ENCODE peak calls at places on chromosome 21, in four cellular contexts. One of them, this sample, is unnamed.

GRCh38 chr21:36377391-36377842 is 7.8 kb upstream of the CHAF1B start:
- DNase-seq in brain microvascular endothelial cell: no peak
- DNase-seq in Peyer's patch: no peak
- DNase-seq in fibroblast of villous mesenchyme: no peak
- DNase-seq in this sample: no peak

GRCh38 chr21:30713786-30714185 is 4.8 kb downstream of the KRTAP21-3 start:
- DNase-seq in fibroblast of villous mesenchyme: no peak
- DNase-seq in brain microvascular endothelial cell: no peak
- DNase-seq in Peyer's patch: no peak
- DNase-seq in this sample: no peak

GRCh38 chr21:39087238-39087975 is 95.8 kb downstream of the PSMG1 start:
- DNase-seq in brain microvascular endothelial cell: no peak
- DNase-seq in fibroblast of villous mesenchyme: no peak
- DNase-seq in Peyer's patch: no peak
- DNase-seq in this sample: no peak

GRCh38 chr21:35190201-35190701 is 141.1 kb upstream of the RUNX1 start:
- DNase-seq in Peyer's patch: no peak
- DNase-seq in fibroblast of villous mesenchyme: peak
- DNase-seq in brain microvascular endothelial cell: no peak
- DNase-seq in this sample: peak

GRCh38 chr21:45576838-45577737 is 34.8 kb upstream of the SLC19A1 start:
- DNase-seq in Peyer's patch: no peak
- DNase-seq in brain microvascular endothelial cell: no peak
- DNase-seq in fibroblast of villous mesenchyme: no peak
- DNase-seq in this sample: no peak

GRCh38 chr21:45982758-45983731 is 1.5 kb downstream of the COL6A1 start:
- DNase-seq in fibroblast of villous mesenchyme: no peak
- DNase-seq in Peyer's patch: no peak
- DNase-seq in brain microvascular endothelial cell: no peak
- DNase-seq in this sample: no peak

GRCh38 chr21:25639922-25640670 is 1.0 kb downstream of the JAM2 start:
- DNase-seq in brain microvascular endothelial cell: no peak
- DNase-seq in fibroblast of villous mesenchyme: peak
- DNase-seq in Peyer's patch: peak
- DNase-seq in this sample: no peak

GRCh38 chr21:46307625-46308024 is 16.0 kb downstream of the C21orf58 start:
- DNase-seq in Peyer's patch: no peak
- DNase-seq in brain microvascular endothelial cell: peak
- DNase-seq in fibroblast of villous mesenchyme: peak
- DNase-seq in this sample: peak

GRCh38 chr21:38325761-38326420 is 69.1 kb downstream of the KCNJ15 start:
- DNase-seq in fibroblast of villous mesenchyme: peak
- DNase-seq in brain microvascular endothelial cell: no peak
- DNase-seq in Peyer's patch: no peak
- DNase-seq in this sample: no peak

GRCh38 chr21:38505654-38506523 is 7.6 kb upstream of the ERG start:
- DNase-seq in brain microvascular endothelial cell: peak
- DNase-seq in Peyer's patch: no peak
- DNase-seq in fibroblast of villous mesenchyme: peak
- DNase-seq in this sample: peak

GRCh38 chr21:14862794-14863720 is 201.7 kb downstream of the NRIP1 start:
- DNase-seq in Peyer's patch: no peak
- DNase-seq in brain microvascular endothelial cell: no peak
- DNase-seq in fibroblast of villous mesenchyme: peak
- DNase-seq in this sample: peak

GRCh38 chr21:46125846-46126301 is 28.0 kb downstream of the COL6A2 start:
- DNase-seq in brain microvascular endothelial cell: no peak
- DNase-seq in fibroblast of villous mesenchyme: no peak
- DNase-seq in Peyer's patch: no peak
- DNase-seq in this sample: no peak

GRCh38 chr21:36096398-36097290 is 26.8 kb downstream of the CBR1 start:
- DNase-seq in fibroblast of villous mesenchyme: no peak
- DNase-seq in Peyer's patch: no peak
- DNase-seq in brain microvascular endothelial cell: no peak
- DNase-seq in this sample: peak

GRCh38 chr21:16072176-16072575 is 342.4 kb downstream of the USP25 start:
- DNase-seq in Peyer's patch: no peak
- DNase-seq in fibroblast of villous mesenchyme: no peak
- DNase-seq in brain microvascular endothelial cell: no peak
- DNase-seq in this sample: no peak

GRCh38 chr21:46217511-46218196 is 10.9 kb downstream of the LSS start:
- DNase-seq in brain microvascular endothelial cell: no peak
- DNase-seq in Peyer's patch: no peak
- DNase-seq in fibroblast of villous mesenchyme: no peak
- DNase-seq in this sample: no peak

GRCh38 chr21:36773111-36773510 is 74.2 kb downstream of the SIM2 start:
- DNase-seq in fibroblast of villous mesenchyme: peak
- DNase-seq in Peyer's patch: no peak
- DNase-seq in brain microvascular endothelial cell: peak
- DNase-seq in this sample: peak

GRCh38 chr21:36788116-36788515 is 89.2 kb downstream of the SIM2 start:
- DNase-seq in Peyer's patch: no peak
- DNase-seq in fibroblast of villous mesenchyme: peak
- DNase-seq in brain microvascular endothelial cell: no peak
- DNase-seq in this sample: no peak

GRCh38 chr21:32565856-32566465 is 19.4 kb downstream of the TCP10L start:
- DNase-seq in brain microvascular endothelial cell: no peak
- DNase-seq in Peyer's patch: no peak
- DNase-seq in fibroblast of villous mesenchyme: peak
- DNase-seq in this sample: peak

GRCh38 chr21:32888971-32889370 is 117.4 kb upstream of the PAXBP1 start:
- DNase-seq in Peyer's patch: no peak
- DNase-seq in fibroblast of villous mesenchyme: no peak
- DNase-seq in brain microvascular endothelial cell: no peak
- DNase-seq in this sample: no peak

GRCh38 chr21:37463083-37463780 is 96.7 kb downstream of the DYRK1A start:
- DNase-seq in brain microvascular endothelial cell: peak
- DNase-seq in Peyer's patch: no peak
- DNase-seq in fibroblast of villous mesenchyme: peak
- DNase-seq in this sample: peak

GRCh38 chr21:45432575-45433255 is 27.8 kb downstream of the COL18A1 start:
- DNase-seq in Peyer's patch: no peak
- DNase-seq in brain microvascular endothelial cell: peak
- DNase-seq in fibroblast of villous mesenchyme: peak
- DNase-seq in this sample: peak

GRCh38 chr21:14589855-14590563 is 43.9 kb upstream of the SAMSN1 start:
- DNase-seq in Peyer's patch: no peak
- DNase-seq in brain microvascular endothelial cell: no peak
- DNase-seq in fibroblast of villous mesenchyme: no peak
- DNase-seq in this sample: no peak

GRCh38 chr21:21366277-21366676 is 368.1 kb downstream of the NCAM2 start:
- DNase-seq in fibroblast of villous mesenchyme: no peak
- DNase-seq in brain microvascular endothelial cell: no peak
- DNase-seq in Peyer's patch: no peak
- DNase-seq in this sample: no peak

GRCh38 chr21:46318464-46318845 is 5.2 kb downstream of the C21orf58 start:
- DNase-seq in fibroblast of villous mesenchyme: no peak
- DNase-seq in Peyer's patch: no peak
- DNase-seq in brain microvascular endothelial cell: no peak
- DNase-seq in this sample: no peak

GRCh38 chr21:41141031-41141457 is 26.9 kb upstream of the BACE2 start:
- DNase-seq in Peyer's patch: no peak
- DNase-seq in brain microvascular endothelial cell: peak
- DNase-seq in fibroblast of villous mesenchyme: no peak
- DNase-seq in this sample: peak

GRCh38 chr21:15894596-15894995 is 164.8 kb downstream of the USP25 start:
- DNase-seq in brain microvascular endothelial cell: no peak
- DNase-seq in Peyer's patch: no peak
- DNase-seq in fibroblast of villous mesenchyme: peak
- DNase-seq in this sample: peak

GRCh38 chr21:45502600-45502999 is 39.6 kb downstream of the SLC19A1 start:
- DNase-seq in Peyer's patch: no peak
- DNase-seq in brain microvascular endothelial cell: no peak
- DNase-seq in fibroblast of villous mesenchyme: no peak
- DNase-seq in this sample: no peak

GRCh38 chr21:37557261-37557950 is 190.8 kb downstream of the DYRK1A start:
- DNase-seq in Peyer's patch: no peak
- DNase-seq in fibroblast of villous mesenchyme: no peak
- DNase-seq in brain microvascular endothelial cell: no peak
- DNase-seq in this sample: no peak

GRCh38 chr21:37877171-37877570 is 39.1 kb downstream of the KCNJ6 start:
- DNase-seq in Peyer's patch: no peak
- DNase-seq in brain microvascular endothelial cell: peak
- DNase-seq in fibroblast of villous mesenchyme: peak
- DNase-seq in this sample: peak

GRCh38 chr21:36330904-36331303 is 10.9 kb downstream of the MORC3 start:
- DNase-seq in Peyer's patch: peak
- DNase-seq in brain microvascular endothelial cell: peak
- DNase-seq in fibroblast of villous mesenchyme: peak
- DNase-seq in this sample: peak

GRCh38 chr21:14384453-14384852 is 1.5 kb upstream of the HSPA13 start:
- DNase-seq in Peyer's patch: no peak
- DNase-seq in brain microvascular endothelial cell: no peak
- DNase-seq in fibroblast of villous mesenchyme: no peak
- DNase-seq in this sample: no peak

DNA sequence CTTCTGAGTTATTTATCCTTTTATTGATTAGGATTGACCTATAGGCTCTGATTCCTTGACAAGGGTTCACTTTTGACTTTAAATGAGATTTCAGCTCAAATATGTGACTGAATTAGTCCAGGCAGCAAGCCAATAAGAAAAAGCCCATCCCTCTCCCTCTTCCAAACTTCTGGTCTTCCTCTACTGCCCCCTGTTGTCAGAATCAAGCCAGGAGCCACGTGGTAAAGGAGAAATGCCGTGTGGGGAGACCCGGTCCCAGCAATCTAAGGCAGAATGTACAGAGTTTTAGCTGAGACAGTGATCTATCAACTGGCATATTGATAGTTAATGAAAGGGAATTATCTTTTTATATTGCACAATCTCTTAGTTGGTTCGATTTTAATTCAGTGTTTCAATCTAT is 5.2 kb downstream of the ADAMTS5 start:
- DNase-seq in brain microvascular endothelial cell: no peak
- DNase-seq in fibroblast of villous mesenchyme: no peak
- DNase-seq in Peyer's patch: no peak
- DNase-seq in this sample: no peak
- TF ChIP-seq CTCF in brain microvascular endothelial cell: peak
- TF ChIP-seq CTCF in fibroblast of villous mesenchyme: peak
- TF ChIP-seq CTCF in Peyer's patch: no peak
- TF ChIP-seq CTCF in this sample: peak

GRCh38 chr21:28177008-28177603 is 815.6 kb downstream of the LTN1 start:
- DNase-seq in brain microvascular endothelial cell: no peak
- DNase-seq in Peyer's patch: no peak
- DNase-seq in fibroblast of villous mesenchyme: peak
- DNase-seq in this sample: peak
- H3K4me3 ChIP-seq in brain microvascular endothelial cell: no peak
- H3K4me3 ChIP-seq in Peyer's patch: no peak
- H3K4me3 ChIP-seq in fibroblast of villous mesenchyme: no peak
- H3K4me3 ChIP-seq in this sample: no peak

DNA sequence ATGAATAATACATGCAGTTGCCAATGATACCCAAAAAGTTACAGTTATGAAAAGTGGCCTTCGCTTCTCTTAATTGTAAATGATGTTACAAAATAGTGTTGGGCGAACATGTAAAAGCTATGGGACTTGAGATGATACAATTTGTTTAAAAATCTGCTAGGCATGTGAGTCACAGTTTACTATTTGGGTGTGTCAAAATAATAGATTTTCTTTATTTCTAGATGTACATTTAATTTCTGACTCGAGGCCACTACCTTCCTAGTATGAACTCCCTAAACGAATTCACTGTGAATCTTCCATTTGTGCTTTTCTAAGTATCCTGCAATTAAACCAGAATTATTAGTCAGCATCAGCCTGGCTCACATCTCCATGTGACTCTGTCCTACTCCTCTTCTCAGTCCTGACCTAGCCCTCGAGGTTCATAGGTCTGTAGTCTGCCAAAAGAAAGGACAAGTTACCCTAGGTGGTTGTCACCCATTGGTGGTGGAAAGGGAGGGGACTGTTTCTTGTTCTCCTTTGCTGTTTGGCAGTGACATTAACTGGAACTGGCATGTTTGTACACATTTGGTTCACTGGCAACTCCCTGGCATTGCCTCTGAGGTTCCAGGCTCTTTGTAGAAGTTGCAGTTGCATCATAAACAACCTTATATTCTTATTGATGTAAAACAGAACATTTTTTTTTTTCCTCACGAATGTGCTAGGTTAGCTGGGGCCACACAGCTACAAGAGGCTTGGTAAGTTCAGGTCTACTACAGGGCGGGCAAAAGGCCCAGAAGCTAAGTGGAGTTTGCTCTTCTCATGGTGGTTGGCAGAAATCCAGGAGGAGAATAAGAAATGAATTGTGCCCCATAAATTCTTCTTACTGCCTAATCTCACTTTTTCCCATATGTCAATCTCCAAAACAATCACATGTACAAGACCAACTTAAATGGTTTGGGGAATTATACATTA is 746.5 kb upstream of the ADAMTS5 start:
- DNase-seq in brain microvascular endothelial cell: no peak
- DNase-seq in Peyer's patch: no peak
- DNase-seq in fibroblast of villous mesenchyme: no peak
- DNase-seq in this sample: no peak
- TF ChIP-seq CTCF in brain microvascular endothelial cell: no peak
- TF ChIP-seq CTCF in Peyer's patch: no peak
- TF ChIP-seq CTCF in fibroblast of villous mesenchyme: no peak
- TF ChIP-seq CTCF in this sample: no peak

DNA sequence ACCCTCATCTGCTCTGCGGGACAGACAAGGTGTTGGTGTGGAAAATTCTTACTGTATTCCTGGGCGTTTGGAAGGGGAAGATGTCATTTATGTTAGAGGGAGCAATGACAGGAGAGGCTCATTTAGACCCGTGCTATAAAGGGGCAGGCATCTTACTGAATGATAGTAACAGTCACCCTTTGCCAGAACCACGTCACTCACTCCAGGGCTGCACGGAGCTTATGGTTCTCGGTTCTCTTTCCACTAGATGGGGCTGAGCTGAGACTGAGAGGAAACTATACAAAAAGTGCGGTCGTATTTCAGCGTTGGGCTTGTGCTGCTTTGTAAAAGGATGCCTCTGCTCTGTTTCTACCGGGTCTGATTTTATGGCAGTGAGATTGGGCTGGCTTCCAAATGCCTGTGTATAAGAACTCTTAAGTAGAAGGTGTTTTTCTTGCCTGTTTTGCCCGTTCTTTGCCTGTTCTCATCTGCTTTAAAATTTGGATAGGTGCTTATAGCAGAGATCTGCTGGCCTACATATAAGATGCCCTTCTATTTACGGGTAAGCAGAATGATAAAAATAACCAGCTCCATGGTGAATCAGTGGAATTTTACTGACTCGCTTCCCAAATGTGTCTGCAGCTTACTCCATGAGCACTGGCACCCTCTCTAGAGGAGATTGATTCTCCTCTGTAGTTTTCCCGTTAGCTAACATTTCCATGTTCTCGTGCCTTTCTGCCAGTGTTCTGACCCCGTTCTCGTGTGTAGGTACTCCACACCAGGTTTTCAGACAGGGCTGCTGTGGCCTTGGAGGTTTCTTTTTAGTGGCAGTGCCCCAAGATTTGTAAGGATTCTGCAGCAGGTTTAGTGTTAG is 55.9 kb downstream of the MRPS6 start:
- DNase-seq in brain microvascular endothelial cell: peak
- DNase-seq in Peyer's patch: peak
- DNase-seq in fibroblast of villous mesenchyme: peak
- DNase-seq in this sample: peak
- H3K4me3 ChIP-seq in brain microvascular endothelial cell: peak
- H3K4me3 ChIP-seq in Peyer's patch: no peak
- H3K4me3 ChIP-seq in fibroblast of villous mesenchyme: peak
- H3K4me3 ChIP-seq in this sample: peak

This sample was measured in choroid plexus epithelial cell.